ENCODE peak calls at places on chromosome 12, in nine cellular contexts. One of them, this sample, is unnamed.

GRCh38 chr12:114694436-114695304 is 10.7 kb upstream of the TBX3 start:
- DNase-seq in tibial nerve: no peak
- DNase-seq in A673: no peak
- DNase-seq in HepG2: no peak
- DNase-seq in right cardiac atrium: no peak
- DNase-seq in lower lobe of right lung: no peak
- DNase-seq in testis: no peak
- DNase-seq in esophagus squamous epithelium: no peak
- DNase-seq in mucosa of descending colon: no peak
- DNase-seq in this sample: no peak

GRCh38 chr12:96502477-96502876 is 13.1 kb downstream of the CFAP54 start:
- DNase-seq in mucosa of descending colon: no peak
- DNase-seq in testis: no peak
- DNase-seq in tibial nerve: no peak
- DNase-seq in A673: no peak
- DNase-seq in right cardiac atrium: no peak
- DNase-seq in HepG2: no peak
- DNase-seq in esophagus squamous epithelium: no peak
- DNase-seq in lower lobe of right lung: no peak
- DNase-seq in this sample: no peak

GRCh38 chr12:18165422-18165871 is 75.5 kb upstream of the RERGL start:
- DNase-seq in HepG2: no peak
- DNase-seq in A673: no peak
- DNase-seq in tibial nerve: no peak
- DNase-seq in mucosa of descending colon: no peak
- DNase-seq in esophagus squamous epithelium: no peak
- DNase-seq in right cardiac atrium: no peak
- DNase-seq in testis: no peak
- DNase-seq in lower lobe of right lung: no peak
- DNase-seq in this sample: no peak

GRCh38 chr12:55847603-55848329 is 5.0 kb upstream of the MMP19 start:
- DNase-seq in A673: peak; percentile 77
- DNase-seq in testis: peak; percentile 90
- DNase-seq in mucosa of descending colon: peak; percentile 70
- DNase-seq in right cardiac atrium: peak; percentile 94
- DNase-seq in tibial nerve: peak; percentile 87
- DNase-seq in esophagus squamous epithelium: peak; percentile 42
- DNase-seq in HepG2: peak; percentile 26
- DNase-seq in lower lobe of right lung: peak; percentile 89
- DNase-seq in this sample: peak; percentile 78

GRCh38 chr12:57240926-57241555 is 9.9 kb downstream of the STAC3 start:
- DNase-seq in HepG2: no peak
- DNase-seq in testis: no peak
- DNase-seq in tibial nerve: no peak
- DNase-seq in lower lobe of right lung: no peak
- DNase-seq in mucosa of descending colon: no peak
- DNase-seq in esophagus squamous epithelium: no peak
- DNase-seq in right cardiac atrium: peak; percentile 61
- DNase-seq in A673: no peak
- DNase-seq in this sample: peak; percentile 64

GRCh38 chr12:20459920-20460319 is 91.6 kb downstream of the PDE3A start:
- DNase-seq in esophagus squamous epithelium: no peak
- DNase-seq in tibial nerve: no peak
- DNase-seq in testis: no peak
- DNase-seq in lower lobe of right lung: no peak
- DNase-seq in HepG2: no peak
- DNase-seq in mucosa of descending colon: no peak
- DNase-seq in right cardiac atrium: no peak
- DNase-seq in A673: no peak
- DNase-seq in this sample: no peak

GRCh38 chr12:103924761-103925641 is 5.2 kb upstream of the HSP90B1 start:
- DNase-seq in HepG2: no peak
- DNase-seq in esophagus squamous epithelium: no peak
- DNase-seq in testis: no peak
- DNase-seq in mucosa of descending colon: no peak
- DNase-seq in tibial nerve: no peak
- DNase-seq in right cardiac atrium: no peak
- DNase-seq in A673: peak; percentile 89
- DNase-seq in lower lobe of right lung: no peak
- DNase-seq in this sample: peak; percentile 18

GRCh38 chr12:98373019-98373554 is 142.3 kb upstream of the TMPO start:
- DNase-seq in A673: peak; percentile 89
- DNase-seq in HepG2: peak; percentile 30
- DNase-seq in tibial nerve: no peak
- DNase-seq in right cardiac atrium: no peak
- DNase-seq in mucosa of descending colon: peak; percentile 12
- DNase-seq in testis: no peak
- DNase-seq in lower lobe of right lung: no peak
- DNase-seq in esophagus squamous epithelium: no peak
- DNase-seq in this sample: peak; percentile 19

GRCh38 chr12:57622293-57623245 is 10.4 kb downstream of the B4GALNT1 start:
- DNase-seq in HepG2: no peak
- DNase-seq in esophagus squamous epithelium: no peak
- DNase-seq in lower lobe of right lung: no peak
- DNase-seq in tibial nerve: no peak
- DNase-seq in right cardiac atrium: no peak
- DNase-seq in A673: no peak
- DNase-seq in testis: no peak
- DNase-seq in mucosa of descending colon: no peak
- DNase-seq in this sample: no peak

GRCh38 chr12:27014859-27015729 is 910 bp upstream of the TM7SF3 start:
- DNase-seq in testis: no peak
- DNase-seq in HepG2: no peak
- DNase-seq in esophagus squamous epithelium: no peak
- DNase-seq in A673: no peak
- DNase-seq in lower lobe of right lung: no peak
- DNase-seq in tibial nerve: no peak
- DNase-seq in right cardiac atrium: no peak
- DNase-seq in mucosa of descending colon: peak; percentile 7
- DNase-seq in this sample: no peak

GRCh38 chr12:27018071-27018470 is 3.9 kb upstream of the TM7SF3 start:
- DNase-seq in testis: no peak
- DNase-seq in tibial nerve: no peak
- DNase-seq in HepG2: no peak
- DNase-seq in lower lobe of right lung: no peak
- DNase-seq in A673: no peak
- DNase-seq in mucosa of descending colon: no peak
- DNase-seq in right cardiac atrium: no peak
- DNase-seq in esophagus squamous epithelium: no peak
- DNase-seq in this sample: no peak

GRCh38 chr12:27013606-27014084 is 539 bp downstream of the TM7SF3 start:
- DNase-seq in mucosa of descending colon: no peak
- DNase-seq in tibial nerve: no peak
- DNase-seq in testis: peak; percentile 40
- DNase-seq in right cardiac atrium: no peak
- DNase-seq in lower lobe of right lung: no peak
- DNase-seq in esophagus squamous epithelium: no peak
- DNase-seq in A673: peak; percentile 66
- DNase-seq in HepG2: no peak
- DNase-seq in this sample: no peak

GRCh38 chr12:27014085-27014858 is at the start of gene TM7SF3:
- DNase-seq in esophagus squamous epithelium: peak; percentile 68
- DNase-seq in tibial nerve: peak; percentile 82
- DNase-seq in HepG2: peak; percentile 83
- DNase-seq in lower lobe of right lung: peak; percentile 98
- DNase-seq in right cardiac atrium: peak; percentile 97
- DNase-seq in testis: peak; percentile 96
- DNase-seq in mucosa of descending colon: peak; percentile 96
- DNase-seq in A673: peak; percentile 95
- DNase-seq in this sample: peak; percentile 95

GRCh38 chr12:27015730-27016076 is 1.5 kb upstream of the TM7SF3 start:
- DNase-seq in A673: peak; percentile 64
- DNase-seq in testis: no peak
- DNase-seq in esophagus squamous epithelium: no peak
- DNase-seq in lower lobe of right lung: no peak
- DNase-seq in right cardiac atrium: no peak
- DNase-seq in HepG2: no peak
- DNase-seq in tibial nerve: no peak
- DNase-seq in mucosa of descending colon: no peak
- DNase-seq in this sample: no peak
- H3K4me1 ChIP-seq in A673: peaks cover 9% of the 10 kb centered on the region
- H3K4me1 ChIP-seq in testis: peaks cover 43% of the 10 kb centered on the region
- H3K4me1 ChIP-seq in esophagus squamous epithelium: peaks cover 80% of the 10 kb centered on the region
- H3K4me1 ChIP-seq in lower lobe of right lung: peaks cover 53% of the 10 kb centered on the region
- H3K4me1 ChIP-seq in right cardiac atrium: no peaks in the 10 kb centered on the region
- H3K4me1 ChIP-seq in HepG2: peaks cover 53% of the 10 kb centered on the region
- H3K4me1 ChIP-seq in tibial nerve: peaks cover 14% of the 10 kb centered on the region
- H3K4me1 ChIP-seq in mucosa of descending colon: peaks cover 12% of the 10 kb centered on the region
- H3K4me1 ChIP-seq in this sample: peaks cover 3% of the 10 kb centered on the region

DNA sequence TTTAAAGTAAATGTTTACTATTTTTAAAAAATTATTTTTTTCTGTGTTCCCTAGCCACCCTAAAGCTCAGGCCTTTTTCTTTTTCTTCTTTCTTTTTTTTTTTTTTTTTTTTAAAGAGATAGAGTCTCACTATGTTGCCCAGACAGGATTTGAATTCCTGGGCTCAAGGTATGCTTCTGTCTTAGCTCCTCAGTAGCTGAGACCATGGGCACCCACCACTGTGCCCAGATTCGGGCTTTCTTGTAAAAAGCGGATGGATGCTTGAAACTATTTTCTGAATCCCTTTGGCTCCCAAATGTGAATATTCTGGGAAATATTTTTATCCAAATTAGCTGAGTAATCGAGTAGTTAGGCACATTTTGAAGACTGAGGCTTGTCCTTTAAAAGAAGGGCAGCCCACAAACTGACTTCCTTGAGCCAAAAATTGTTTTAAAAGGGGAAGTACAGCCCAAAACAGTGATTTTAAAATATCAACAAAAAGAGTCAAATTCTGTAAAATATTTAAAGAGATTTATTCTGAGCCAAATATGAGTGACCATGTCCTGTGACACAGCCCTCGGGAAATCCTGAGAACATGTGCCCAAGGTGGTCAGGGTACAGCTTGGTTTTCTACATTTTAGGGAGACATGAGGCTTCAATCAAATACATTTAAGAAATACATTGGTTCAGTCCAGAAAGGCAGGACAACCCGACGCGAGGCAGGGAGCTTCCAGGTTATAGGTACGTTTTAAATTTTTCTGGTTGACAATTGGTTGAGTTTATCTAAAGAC is 28.8 kb upstream of the HIGD1C start:
- DNase-seq in right cardiac atrium: no peak
- DNase-seq in A673: no peak
- DNase-seq in esophagus squamous epithelium: no peak
- DNase-seq in testis: no peak
- DNase-seq in mucosa of descending colon: no peak
- DNase-seq in HepG2: no peak
- DNase-seq in lower lobe of right lung: no peak
- DNase-seq in tibial nerve: no peak
- DNase-seq in this sample: no peak
- H3K4me3 ChIP-seq in right cardiac atrium: peak overlapping the region; percentile 99
- H3K4me3 ChIP-seq in A673: peak overlapping the region; percentile 59
- H3K4me3 ChIP-seq in esophagus squamous epithelium: peak overlapping the region; percentile 76
- H3K4me3 ChIP-seq in testis: peak overlapping the region; percentile 78
- H3K4me3 ChIP-seq in mucosa of descending colon: no peak overlapping the region
- H3K4me3 ChIP-seq in HepG2: peak overlapping the region; percentile 85
- H3K4me3 ChIP-seq in lower lobe of right lung: peak overlapping the region; percentile 84
- H3K4me3 ChIP-seq in tibial nerve: peak overlapping the region; percentile 68
- H3K4me3 ChIP-seq in this sample: peak overlapping the region; percentile 98

DNA sequence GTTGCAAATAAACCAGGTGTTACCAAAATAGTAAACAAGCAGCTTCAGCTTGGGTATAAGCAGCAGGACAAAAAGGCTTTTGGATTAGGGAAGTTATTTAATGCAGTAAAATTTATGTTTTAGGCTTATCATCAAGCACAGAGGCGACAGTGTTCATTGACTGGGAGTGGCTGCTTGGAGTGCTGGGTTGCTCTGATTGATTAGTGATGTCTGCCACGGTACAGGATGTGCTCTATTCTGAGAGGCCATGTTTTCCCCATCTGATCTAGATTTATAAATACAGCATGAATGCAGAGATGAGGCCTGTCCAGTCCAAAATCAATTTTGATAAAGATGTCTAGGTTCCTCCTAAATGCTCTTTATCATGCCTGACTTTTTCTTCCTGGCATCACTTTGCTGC is 83.5 kb downstream of the MAP1LC3B2 start:
- DNase-seq in mucosa of descending colon: no peak
- DNase-seq in testis: no peak
- DNase-seq in A673: no peak
- DNase-seq in tibial nerve: no peak
- DNase-seq in lower lobe of right lung: no peak
- DNase-seq in esophagus squamous epithelium: no peak
- DNase-seq in right cardiac atrium: no peak
- DNase-seq in HepG2: no peak
- DNase-seq in this sample: no peak
- H3K9me3 ChIP-seq in mucosa of descending colon: no peaks in the 10 kb centered on the region
- H3K9me3 ChIP-seq in testis: no peaks in the 10 kb centered on the region
- H3K9me3 ChIP-seq in A673: no peaks in the 10 kb centered on the region
- H3K9me3 ChIP-seq in tibial nerve: peaks cover 5% of the 10 kb centered on the region
- H3K9me3 ChIP-seq in lower lobe of right lung: no peaks in the 10 kb centered on the region
- H3K9me3 ChIP-seq in esophagus squamous epithelium: no peaks in the 10 kb centered on the region
- H3K9me3 ChIP-seq in right cardiac atrium: no peaks in the 10 kb centered on the region
- H3K9me3 ChIP-seq in HepG2: no peaks in the 10 kb centered on the region
- H3K9me3 ChIP-seq in this sample: no peaks in the 10 kb centered on the region

GRCh38 chr12:90627180-90627896 is 327.6 kb downstream of the CCER1 start:
- DNase-seq in HepG2: no peak
- DNase-seq in A673: no peak
- DNase-seq in tibial nerve: no peak
- DNase-seq in lower lobe of right lung: no peak
- DNase-seq in mucosa of descending colon: no peak
- DNase-seq in testis: no peak
- DNase-seq in esophagus squamous epithelium: no peak
- DNase-seq in right cardiac atrium: no peak
- DNase-seq in this sample: no peak

GRCh38 chr12:90618606-90619005 is 336.4 kb downstream of the CCER1 start:
- DNase-seq in lower lobe of right lung: no peak
- DNase-seq in mucosa of descending colon: no peak
- DNase-seq in A673: no peak
- DNase-seq in right cardiac atrium: no peak
- DNase-seq in HepG2: no peak
- DNase-seq in tibial nerve: no peak
- DNase-seq in esophagus squamous epithelium: no peak
- DNase-seq in testis: no peak
- DNase-seq in this sample: no peak

GRCh38 chr12:90621927-90622326 is 333.0 kb downstream of the CCER1 start:
- DNase-seq in mucosa of descending colon: no peak
- DNase-seq in HepG2: no peak
- DNase-seq in lower lobe of right lung: no peak
- DNase-seq in esophagus squamous epithelium: no peak
- DNase-seq in right cardiac atrium: no peak
- DNase-seq in A673: no peak
- DNase-seq in testis: no peak
- DNase-seq in tibial nerve: no peak
- DNase-seq in this sample: no peak

GRCh38 chr12:90619943-90620342 is 335.0 kb downstream of the CCER1 start:
- DNase-seq in right cardiac atrium: no peak
- DNase-seq in lower lobe of right lung: no peak
- DNase-seq in testis: no peak
- DNase-seq in A673: no peak
- DNase-seq in HepG2: no peak
- DNase-seq in esophagus squamous epithelium: no peak
- DNase-seq in mucosa of descending colon: no peak
- DNase-seq in tibial nerve: no peak
- DNase-seq in this sample: no peak

DNA sequence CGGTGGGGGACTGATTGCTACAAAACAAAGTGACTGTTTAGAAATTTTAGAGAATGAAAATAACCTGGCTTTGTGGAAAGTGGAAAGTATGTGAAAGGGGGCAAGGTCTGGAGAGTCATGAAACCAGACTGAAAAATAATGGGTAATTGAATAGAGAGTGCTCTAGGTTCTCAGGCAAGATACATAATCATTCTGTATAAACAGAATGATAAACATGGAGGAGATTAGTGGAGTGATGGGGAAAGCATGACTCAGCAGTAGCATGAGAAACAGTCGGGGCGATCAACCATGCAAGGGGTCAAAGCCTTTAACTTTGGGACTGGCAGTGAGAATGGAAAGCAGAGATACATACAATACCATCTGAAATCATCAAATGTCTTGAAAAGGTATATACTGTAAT is 332.5 kb downstream of the CCER1 start:
- DNase-seq in testis: no peak
- DNase-seq in esophagus squamous epithelium: no peak
- DNase-seq in tibial nerve: no peak
- DNase-seq in A673: no peak
- DNase-seq in lower lobe of right lung: no peak
- DNase-seq in mucosa of descending colon: no peak
- DNase-seq in HepG2: no peak
- DNase-seq in right cardiac atrium: no peak
- DNase-seq in this sample: peak; percentile 59
- H3K4me1 ChIP-seq in testis: no peaks in the 10 kb centered on the region
- H3K4me1 ChIP-seq in esophagus squamous epithelium: peaks cover 9% of the 10 kb centered on the region
- H3K4me1 ChIP-seq in tibial nerve: no peaks in the 10 kb centered on the region
- H3K4me1 ChIP-seq in A673: no peaks in the 10 kb centered on the region
- H3K4me1 ChIP-seq in lower lobe of right lung: no peaks in the 10 kb centered on the region
- H3K4me1 ChIP-seq in mucosa of descending colon: no peaks in the 10 kb centered on the region
- H3K4me1 ChIP-seq in HepG2: no peaks in the 10 kb centered on the region
- H3K4me1 ChIP-seq in right cardiac atrium: no peaks in the 10 kb centered on the region
- H3K4me1 ChIP-seq in this sample: peaks cover 23% of the 10 kb centered on the region